ENCODE peak calls at places on chromosomes 1 and 21, in nine cellular contexts. One of them, this sample, is unnamed.

GRCh38 chr1:231442735-231443134 is 20.6 kb upstream of the EGLN1 start:
- DNase-seq in astrocyte of the hippocampus: no peak
- DNase-seq in effector CD4-positive, alpha-beta T cell: no peak
- DNase-seq in activated CD4-positive, alpha-beta T cell treated with anti-CD3 and anti-CD28 coated beads, Interleukin-2, amount 50 U/mL, for 48 hours: no peak
- DNase-seq in T-helper 1 cell: no peak
- DNase-seq in EL: peak
- DNase-seq in KBM-7: no peak
- DNase-seq in NCI-H1092: no peak
- DNase-seq in GM18507: no peak
- DNase-seq in this sample: no peak

GRCh38 chr1:1703796-1704195 is 11.2 kb upstream of the SLC35E2B start:
- DNase-seq in T-helper 1 cell: no peak
- DNase-seq in effector CD4-positive, alpha-beta T cell: no peak
- DNase-seq in EL: no peak
- DNase-seq in KBM-7: no peak
- DNase-seq in astrocyte of the hippocampus: no peak
- DNase-seq in NCI-H1092: no peak
- DNase-seq in GM18507: no peak
- DNase-seq in activated CD4-positive, alpha-beta T cell treated with anti-CD3 and anti-CD28 coated beads, Interleukin-2, amount 50 U/mL, for 48 hours: no peak
- DNase-seq in this sample: no peak

GRCh38 chr21:37675202-37675801 is 241.0 kb downstream of the KCNJ6 start:
- DNase-seq in EL: peak
- DNase-seq in activated CD4-positive, alpha-beta T cell treated with anti-CD3 and anti-CD28 coated beads, Interleukin-2, amount 50 U/mL, for 48 hours: peak
- DNase-seq in GM18507: peak
- DNase-seq in astrocyte of the hippocampus: peak
- DNase-seq in KBM-7: peak
- DNase-seq in NCI-H1092: peak
- DNase-seq in effector CD4-positive, alpha-beta T cell: peak
- DNase-seq in T-helper 1 cell: peak
- DNase-seq in this sample: no peak

GRCh38 chr1:160284220-160284781 is 632 bp downstream of the PEX19 start:
- DNase-seq in KBM-7: peak
- DNase-seq in EL: peak
- DNase-seq in effector CD4-positive, alpha-beta T cell: no peak
- DNase-seq in activated CD4-positive, alpha-beta T cell treated with anti-CD3 and anti-CD28 coated beads, Interleukin-2, amount 50 U/mL, for 48 hours: peak
- DNase-seq in NCI-H1092: no peak
- DNase-seq in GM18507: no peak
- DNase-seq in T-helper 1 cell: no peak
- DNase-seq in astrocyte of the hippocampus: peak
- DNase-seq in this sample: no peak

GRCh38 chr1:109392788-109393580 is 4.7 kb downstream of the SORT1 start:
- DNase-seq in GM18507: no peak
- DNase-seq in astrocyte of the hippocampus: peak
- DNase-seq in KBM-7: peak
- DNase-seq in effector CD4-positive, alpha-beta T cell: no peak
- DNase-seq in activated CD4-positive, alpha-beta T cell treated with anti-CD3 and anti-CD28 coated beads, Interleukin-2, amount 50 U/mL, for 48 hours: no peak
- DNase-seq in T-helper 1 cell: no peak
- DNase-seq in NCI-H1092: no peak
- DNase-seq in EL: peak
- DNase-seq in this sample: no peak

GRCh38 chr21:41932576-41933258 is 21.1 kb downstream of the C2CD2 start:
- DNase-seq in astrocyte of the hippocampus: peak
- DNase-seq in EL: peak
- DNase-seq in NCI-H1092: no peak
- DNase-seq in T-helper 1 cell: no peak
- DNase-seq in activated CD4-positive, alpha-beta T cell treated with anti-CD3 and anti-CD28 coated beads, Interleukin-2, amount 50 U/mL, for 48 hours: no peak
- DNase-seq in KBM-7: peak
- DNase-seq in GM18507: no peak
- DNase-seq in effector CD4-positive, alpha-beta T cell: no peak
- DNase-seq in this sample: no peak

GRCh38 chr1:227869851-227870305 is 54.4 kb downstream of the PRSS38 start:
- DNase-seq in EL: no peak
- DNase-seq in effector CD4-positive, alpha-beta T cell: no peak
- DNase-seq in T-helper 1 cell: no peak
- DNase-seq in NCI-H1092: no peak
- DNase-seq in GM18507: no peak
- DNase-seq in astrocyte of the hippocampus: no peak
- DNase-seq in KBM-7: peak
- DNase-seq in activated CD4-positive, alpha-beta T cell treated with anti-CD3 and anti-CD28 coated beads, Interleukin-2, amount 50 U/mL, for 48 hours: no peak
- DNase-seq in this sample: no peak

GRCh38 chr1:213687802-213688201 is 300.0 kb upstream of the PROX1 start:
- DNase-seq in activated CD4-positive, alpha-beta T cell treated with anti-CD3 and anti-CD28 coated beads, Interleukin-2, amount 50 U/mL, for 48 hours: no peak
- DNase-seq in NCI-H1092: no peak
- DNase-seq in GM18507: no peak
- DNase-seq in KBM-7: peak
- DNase-seq in astrocyte of the hippocampus: no peak
- DNase-seq in effector CD4-positive, alpha-beta T cell: no peak
- DNase-seq in EL: no peak
- DNase-seq in T-helper 1 cell: no peak
- DNase-seq in this sample: no peak

GRCh38 chr1:77958850-77959249 is 20.0 kb downstream of the FUBP1 start:
- DNase-seq in GM18507: no peak
- DNase-seq in activated CD4-positive, alpha-beta T cell treated with anti-CD3 and anti-CD28 coated beads, Interleukin-2, amount 50 U/mL, for 48 hours: no peak
- DNase-seq in T-helper 1 cell: no peak
- DNase-seq in effector CD4-positive, alpha-beta T cell: no peak
- DNase-seq in KBM-7: no peak
- DNase-seq in astrocyte of the hippocampus: no peak
- DNase-seq in EL: no peak
- DNase-seq in NCI-H1092: no peak
- DNase-seq in this sample: no peak

GRCh38 chr1:93662481-93663190 is 19.0 kb downstream of the BCAR3 start:
- DNase-seq in activated CD4-positive, alpha-beta T cell treated with anti-CD3 and anti-CD28 coated beads, Interleukin-2, amount 50 U/mL, for 48 hours: no peak
- DNase-seq in EL: peak
- DNase-seq in NCI-H1092: no peak
- DNase-seq in KBM-7: no peak
- DNase-seq in T-helper 1 cell: no peak
- DNase-seq in effector CD4-positive, alpha-beta T cell: no peak
- DNase-seq in astrocyte of the hippocampus: peak
- DNase-seq in GM18507: no peak
- DNase-seq in this sample: no peak

GRCh38 chr1:182430263-182431068 is 19.5 kb upstream of the RGSL1 start:
- DNase-seq in NCI-H1092: no peak
- DNase-seq in activated CD4-positive, alpha-beta T cell treated with anti-CD3 and anti-CD28 coated beads, Interleukin-2, amount 50 U/mL, for 48 hours: peak
- DNase-seq in EL: peak
- DNase-seq in T-helper 1 cell: no peak
- DNase-seq in astrocyte of the hippocampus: no peak
- DNase-seq in effector CD4-positive, alpha-beta T cell: no peak
- DNase-seq in GM18507: no peak
- DNase-seq in KBM-7: peak
- DNase-seq in this sample: peak

GRCh38 chr1:152757747-152758146 is at the start of gene KPRP:
- DNase-seq in effector CD4-positive, alpha-beta T cell: no peak
- DNase-seq in activated CD4-positive, alpha-beta T cell treated with anti-CD3 and anti-CD28 coated beads, Interleukin-2, amount 50 U/mL, for 48 hours: no peak
- DNase-seq in NCI-H1092: no peak
- DNase-seq in astrocyte of the hippocampus: no peak
- DNase-seq in GM18507: no peak
- DNase-seq in T-helper 1 cell: no peak
- DNase-seq in EL: no peak
- DNase-seq in KBM-7: no peak
- DNase-seq in this sample: no peak

GRCh38 chr1:89310505-89310904 is 37.8 kb upstream of the GBP5 start:
- DNase-seq in EL: peak
- DNase-seq in KBM-7: no peak
- DNase-seq in effector CD4-positive, alpha-beta T cell: no peak
- DNase-seq in GM18507: no peak
- DNase-seq in T-helper 1 cell: no peak
- DNase-seq in activated CD4-positive, alpha-beta T cell treated with anti-CD3 and anti-CD28 coated beads, Interleukin-2, amount 50 U/mL, for 48 hours: no peak
- DNase-seq in NCI-H1092: no peak
- DNase-seq in astrocyte of the hippocampus: peak
- DNase-seq in this sample: peak

GRCh38 chr21:16264314-16264713 is 534.5 kb downstream of the USP25 start:
- DNase-seq in NCI-H1092: no peak
- DNase-seq in EL: no peak
- DNase-seq in activated CD4-positive, alpha-beta T cell treated with anti-CD3 and anti-CD28 coated beads, Interleukin-2, amount 50 U/mL, for 48 hours: no peak
- DNase-seq in astrocyte of the hippocampus: no peak
- DNase-seq in KBM-7: peak
- DNase-seq in T-helper 1 cell: no peak
- DNase-seq in effector CD4-positive, alpha-beta T cell: no peak
- DNase-seq in GM18507: no peak
- DNase-seq in this sample: no peak

GRCh38 chr1:109634292-109634691 is 14.7 kb downstream of the AMPD2 start:
- DNase-seq in NCI-H1092: no peak
- DNase-seq in effector CD4-positive, alpha-beta T cell: no peak
- DNase-seq in GM18507: no peak
- DNase-seq in activated CD4-positive, alpha-beta T cell treated with anti-CD3 and anti-CD28 coated beads, Interleukin-2, amount 50 U/mL, for 48 hours: no peak
- DNase-seq in KBM-7: no peak
- DNase-seq in astrocyte of the hippocampus: no peak
- DNase-seq in EL: no peak
- DNase-seq in T-helper 1 cell: no peak
- DNase-seq in this sample: no peak

GRCh38 chr1:234727018-234727757 is 117.2 kb upstream of the IRF2BP2 start:
- DNase-seq in activated CD4-positive, alpha-beta T cell treated with anti-CD3 and anti-CD28 coated beads, Interleukin-2, amount 50 U/mL, for 48 hours: no peak
- DNase-seq in NCI-H1092: peak
- DNase-seq in EL: no peak
- DNase-seq in KBM-7: no peak
- DNase-seq in T-helper 1 cell: no peak
- DNase-seq in effector CD4-positive, alpha-beta T cell: no peak
- DNase-seq in GM18507: no peak
- DNase-seq in astrocyte of the hippocampus: peak
- DNase-seq in this sample: peak

GRCh38 chr1:112172294-112172882 is 182.9 kb upstream of the KCND3 start:
- DNase-seq in effector CD4-positive, alpha-beta T cell: no peak
- DNase-seq in T-helper 1 cell: no peak
- DNase-seq in astrocyte of the hippocampus: peak
- DNase-seq in NCI-H1092: no peak
- DNase-seq in EL: peak
- DNase-seq in KBM-7: peak
- DNase-seq in activated CD4-positive, alpha-beta T cell treated with anti-CD3 and anti-CD28 coated beads, Interleukin-2, amount 50 U/mL, for 48 hours: peak
- DNase-seq in GM18507: no peak
- DNase-seq in this sample: no peak

GRCh38 chr1:206912445-206913095 is 9.2 kb downstream of the FCMR start:
- DNase-seq in EL: peak
- DNase-seq in T-helper 1 cell: peak
- DNase-seq in NCI-H1092: peak
- DNase-seq in GM18507: peak
- DNase-seq in effector CD4-positive, alpha-beta T cell: peak
- DNase-seq in astrocyte of the hippocampus: peak
- DNase-seq in activated CD4-positive, alpha-beta T cell treated with anti-CD3 and anti-CD28 coated beads, Interleukin-2, amount 50 U/mL, for 48 hours: peak
- DNase-seq in KBM-7: peak
- DNase-seq in this sample: no peak

GRCh38 chr21:32403201-32403701 is 9.3 kb upstream of the EVA1C start:
- DNase-seq in astrocyte of the hippocampus: peak
- DNase-seq in EL: peak
- DNase-seq in GM18507: peak
- DNase-seq in activated CD4-positive, alpha-beta T cell treated with anti-CD3 and anti-CD28 coated beads, Interleukin-2, amount 50 U/mL, for 48 hours: peak
- DNase-seq in effector CD4-positive, alpha-beta T cell: peak
- DNase-seq in T-helper 1 cell: peak
- DNase-seq in NCI-H1092: peak
- DNase-seq in KBM-7: peak
- DNase-seq in this sample: peak

GRCh38 chr1:234942869-234943501 is 185.7 kb downstream of the TOMM20 start:
- DNase-seq in astrocyte of the hippocampus: no peak
- DNase-seq in KBM-7: no peak
- DNase-seq in activated CD4-positive, alpha-beta T cell treated with anti-CD3 and anti-CD28 coated beads, Interleukin-2, amount 50 U/mL, for 48 hours: peak
- DNase-seq in T-helper 1 cell: no peak
- DNase-seq in effector CD4-positive, alpha-beta T cell: no peak
- DNase-seq in EL: no peak
- DNase-seq in NCI-H1092: no peak
- DNase-seq in GM18507: no peak
- DNase-seq in this sample: no peak

GRCh38 chr1:192559115-192560006 is 16.2 kb upstream of the RGS1 start:
- DNase-seq in activated CD4-positive, alpha-beta T cell treated with anti-CD3 and anti-CD28 coated beads, Interleukin-2, amount 50 U/mL, for 48 hours: no peak
- DNase-seq in EL: peak
- DNase-seq in NCI-H1092: no peak
- DNase-seq in GM18507: no peak
- DNase-seq in effector CD4-positive, alpha-beta T cell: no peak
- DNase-seq in T-helper 1 cell: no peak
- DNase-seq in KBM-7: no peak
- DNase-seq in astrocyte of the hippocampus: peak
- DNase-seq in this sample: no peak

GRCh38 chr1:221188531-221188930 is 309.3 kb downstream of the HLX start:
- DNase-seq in effector CD4-positive, alpha-beta T cell: no peak
- DNase-seq in GM18507: no peak
- DNase-seq in KBM-7: no peak
- DNase-seq in EL: no peak
- DNase-seq in activated CD4-positive, alpha-beta T cell treated with anti-CD3 and anti-CD28 coated beads, Interleukin-2, amount 50 U/mL, for 48 hours: no peak
- DNase-seq in astrocyte of the hippocampus: no peak
- DNase-seq in NCI-H1092: no peak
- DNase-seq in T-helper 1 cell: no peak
- DNase-seq in this sample: no peak

GRCh38 chr1:230070321-230071208 is 3.5 kb downstream of the GALNT2 start:
- DNase-seq in effector CD4-positive, alpha-beta T cell: no peak
- DNase-seq in astrocyte of the hippocampus: no peak
- DNase-seq in T-helper 1 cell: no peak
- DNase-seq in activated CD4-positive, alpha-beta T cell treated with anti-CD3 and anti-CD28 coated beads, Interleukin-2, amount 50 U/mL, for 48 hours: no peak
- DNase-seq in GM18507: no peak
- DNase-seq in KBM-7: no peak
- DNase-seq in EL: no peak
- DNase-seq in NCI-H1092: no peak
- DNase-seq in this sample: no peak

GRCh38 chr1:23978825-23979224 is 1.3 kb downstream of the SRSF10 start:
- DNase-seq in T-helper 1 cell: no peak
- DNase-seq in astrocyte of the hippocampus: no peak
- DNase-seq in KBM-7: no peak
- DNase-seq in EL: no peak
- DNase-seq in effector CD4-positive, alpha-beta T cell: no peak
- DNase-seq in GM18507: no peak
- DNase-seq in activated CD4-positive, alpha-beta T cell treated with anti-CD3 and anti-CD28 coated beads, Interleukin-2, amount 50 U/mL, for 48 hours: no peak
- DNase-seq in NCI-H1092: no peak
- DNase-seq in this sample: no peak

GRCh38 chr21:35904995-35905972 is 155.0 kb downstream of the SETD4 start:
- DNase-seq in activated CD4-positive, alpha-beta T cell treated with anti-CD3 and anti-CD28 coated beads, Interleukin-2, amount 50 U/mL, for 48 hours: no peak
- DNase-seq in effector CD4-positive, alpha-beta T cell: no peak
- DNase-seq in astrocyte of the hippocampus: peak
- DNase-seq in KBM-7: no peak
- DNase-seq in NCI-H1092: no peak
- DNase-seq in EL: peak
- DNase-seq in T-helper 1 cell: no peak
- DNase-seq in GM18507: no peak
- DNase-seq in this sample: no peak

GRCh38 chr1:905071-905749 is 18.5 kb upstream of the SAMD11 start:
- DNase-seq in EL: no peak
- DNase-seq in GM18507: no peak
- DNase-seq in astrocyte of the hippocampus: peak
- DNase-seq in T-helper 1 cell: no peak
- DNase-seq in KBM-7: peak
- DNase-seq in effector CD4-positive, alpha-beta T cell: no peak
- DNase-seq in NCI-H1092: no peak
- DNase-seq in activated CD4-positive, alpha-beta T cell treated with anti-CD3 and anti-CD28 coated beads, Interleukin-2, amount 50 U/mL, for 48 hours: peak
- DNase-seq in this sample: no peak

GRCh38 chr1:201347498-201348210 is 29.8 kb downstream of the TNNT2 start:
- DNase-seq in astrocyte of the hippocampus: no peak
- DNase-seq in KBM-7: no peak
- DNase-seq in effector CD4-positive, alpha-beta T cell: no peak
- DNase-seq in EL: no peak
- DNase-seq in GM18507: no peak
- DNase-seq in T-helper 1 cell: no peak
- DNase-seq in NCI-H1092: no peak
- DNase-seq in activated CD4-positive, alpha-beta T cell treated with anti-CD3 and anti-CD28 coated beads, Interleukin-2, amount 50 U/mL, for 48 hours: no peak
- DNase-seq in this sample: no peak

GRCh38 chr21:43801006-43801783 is 11.8 kb downstream of the RRP1 start:
- DNase-seq in NCI-H1092: no peak
- DNase-seq in EL: no peak
- DNase-seq in GM18507: no peak
- DNase-seq in KBM-7: no peak
- DNase-seq in T-helper 1 cell: no peak
- DNase-seq in effector CD4-positive, alpha-beta T cell: no peak
- DNase-seq in astrocyte of the hippocampus: no peak
- DNase-seq in activated CD4-positive, alpha-beta T cell treated with anti-CD3 and anti-CD28 coated beads, Interleukin-2, amount 50 U/mL, for 48 hours: no peak
- DNase-seq in this sample: no peak

GRCh38 chr1:230833511-230833910 is 34.8 kb downstream of the C1orf198 start:
- DNase-seq in activated CD4-positive, alpha-beta T cell treated with anti-CD3 and anti-CD28 coated beads, Interleukin-2, amount 50 U/mL, for 48 hours: no peak
- DNase-seq in GM18507: no peak
- DNase-seq in KBM-7: no peak
- DNase-seq in NCI-H1092: no peak
- DNase-seq in EL: no peak
- DNase-seq in astrocyte of the hippocampus: no peak
- DNase-seq in effector CD4-positive, alpha-beta T cell: no peak
- DNase-seq in T-helper 1 cell: no peak
- DNase-seq in this sample: no peak

GRCh38 chr1:36151845-36152203 is 2.5 kb upstream of the TRAPPC3 start:
- DNase-seq in astrocyte of the hippocampus: no peak
- DNase-seq in T-helper 1 cell: peak
- DNase-seq in KBM-7: peak
- DNase-seq in EL: no peak
- DNase-seq in activated CD4-positive, alpha-beta T cell treated with anti-CD3 and anti-CD28 coated beads, Interleukin-2, amount 50 U/mL, for 48 hours: peak
- DNase-seq in GM18507: no peak
- DNase-seq in effector CD4-positive, alpha-beta T cell: peak
- DNase-seq in NCI-H1092: no peak
- DNase-seq in this sample: no peak

GRCh38 chr1:182786223-182787001 is 3.2 kb upstream of the NPL start:
- DNase-seq in effector CD4-positive, alpha-beta T cell: peak
- DNase-seq in GM18507: no peak
- DNase-seq in activated CD4-positive, alpha-beta T cell treated with anti-CD3 and anti-CD28 coated beads, Interleukin-2, amount 50 U/mL, for 48 hours: peak
- DNase-seq in astrocyte of the hippocampus: peak
- DNase-seq in T-helper 1 cell: no peak
- DNase-seq in EL: peak
- DNase-seq in NCI-H1092: peak
- DNase-seq in KBM-7: peak
- DNase-seq in this sample: no peak